ENCODE peak calls at places on chromosome 22, in four cellular contexts. G is stimulated activated CD4-positive, alpha-beta T cell treated with anti-CD3 and anti-CD28 coated beads, Interleukin-1b, Interleukin-23, amount 100 ng/mL, for 24 hours; D is fibroblast of lung; F is SW480. Z is an unnamed sample.
A peak's percentile ranks its signal among the peaks of the same experiment; 100 is the strongest.

GRCh38 chr22:40671369-40671768 is 7.9 kb upstream of the MCHR1 start:
- DNase-seq in D (no peak), G (no peak), F (no peak), Z (no peak)

GRCh38 chr22:26835929-26836528 is 178.6 kb downstream of the MIAT start:
- DNase-seq in G (peak; percentile 35), D (no peak), F (peak; percentile 20), Z (peak; percentile 35)

GRCh38 chr22:19419086-19419463 is 12.5 kb downstream of the HIRA start:
- DNase-seq in F (no peak), D (no peak), G (no peak), Z (no peak)

GRCh38 chr22:28142361-28142801 is 223.3 kb upstream of the PITPNB start:
- DNase-seq in F (peak; percentile 33), D (peak; percentile 96), G (no peak), Z (no peak)

GRCh38 chr22:39299829-39300178 is 19.6 kb downstream of the RPL3 start:
- DNase-seq in G (no peak), D (no peak), F (no peak), Z (peak; percentile 17)

GRCh38 chr22:42313804-42314581 is 43.5 kb upstream of the TCF20 start:
- DNase-seq in G (no peak), D (peak; percentile 63), F (peak; percentile 98), Z (peak; percentile 90)

GRCh38 chr22:46196268-46196667 is 45.9 kb downstream of the PPARA start:
- DNase-seq in G (no peak), D (no peak), F (no peak), Z (no peak)

GRCh38 chr22:37454857-37455686 is 27.8 kb upstream of the ELFN2 start:
- DNase-seq in G (no peak), F (peak; percentile 79), D (peak; percentile 96), Z (peak; percentile 48)

GRCh38 chr22:42680648-42681047 is 31.5 kb upstream of the CYB5R3 start:
- DNase-seq in D (peak; percentile 94), G (no peak), F (peak; percentile 37), Z (peak; percentile 72)

GRCh38 chr22:25838960-25839741 is 97.2 kb downstream of the MYO18B start:
- DNase-seq in F (no peak), G (no peak), D (no peak), Z (no peak)

GRCh38 chr22:42881982-42882656 is 25.0 kb upstream of the ARFGAP3 start:
- DNase-seq in D (no peak), G (no peak), F (no peak), Z (no peak)

GRCh38 chr22:28398987-28399386 is 280.7 kb downstream of the TTC28 start:
- DNase-seq in G (no peak), F (no peak), D (no peak), Z (no peak)

GRCh38 chr22:43148581-43148980 is 2.8 kb upstream of the TSPO start:
- DNase-seq in F (no peak), D (no peak), G (no peak), Z (no peak)

GRCh38 chr22:33044059-33044458 is 14.1 kb downstream of the SYN3 start:
- DNase-seq in F (no peak), G (no peak), D (no peak), Z (no peak)

GRCh38 chr22:41557401-41558240 is 3.2 kb upstream of the CSDC2 start:
- DNase-seq in F (no peak), D (peak; percentile 92), G (no peak), Z (no peak)

GRCh38 chr22:19430890-19431541 is 517 bp downstream of the HIRA start:
- DNase-seq in D (peak; percentile 37), F (peak; percentile 31), G (no peak), Z (peak; percentile 68)

GRCh38 chr22:17772963-17773605 is 1.2 kb downstream of the BID start:
- DNase-seq in F (no peak), G (no peak), D (peak; percentile 62), Z (peak; percentile 49)

GRCh38 chr22:42344391-42344861 is 74.0 kb upstream of the TCF20 start:
- DNase-seq in G (no peak), F (no peak), D (peak; percentile 70), Z (no peak)

GRCh38 chr22:26460202-26460601 is 23.4 kb downstream of the HPS4 start:
- DNase-seq in D (no peak), G (no peak), F (no peak), Z (no peak)

GRCh38 chr22:19055801-19056200 is 66.4 kb downstream of the DGCR2 start:
- DNase-seq in F (no peak), G (no peak), D (no peak), Z (no peak)

GRCh38 chr22:20239063-20239950 is 28.8 kb downstream of the RTN4R start:
- DNase-seq in F (no peak), G (no peak), D (peak; percentile 37), Z (no peak)